ENCODE peak calls at places on chromosomes 4 and X, in eight cellular contexts. G, A, Q, Y, N, B, H and L are unnamed samples.

GRCh38 chr4:123977623-123978022 is 581.0 kb downstream of the SPRY1 start:
- DNase-seq in A (no peak), B (peak), Q (no peak), N (no peak), Y (no peak), G (no peak), H (no peak), L (no peak)

GRCh38 chr4:173475751-173476150 is 54.3 kb downstream of the HAND2 start:
- DNase-seq in Q (no peak), Y (no peak), G (no peak), N (no peak), A (no peak), H (no peak), B (no peak), L (no peak)

GRCh38 chrX:136065044-136065671 is 79.9 kb downstream of the SLC9A6 start:
- DNase-seq in N (no peak), Y (no peak), H (peak), A (no peak), B (peak), Q (no peak), G (no peak), L (no peak)

GRCh38 chr4:3879681-3880594 is 113.8 kb downstream of the ADRA2C start:
- DNase-seq in H (peak), G (no peak), Y (peak), B (no peak), Q (no peak), A (peak), N (no peak), L (no peak)

GRCh38 chr4:340011-340410 is 2.4 kb downstream of the ZNF141 start:
- DNase-seq in Q (no peak), Y (no peak), H (no peak), A (no peak), B (no peak), N (no peak), G (no peak), L (no peak)

GRCh38 chr4:152110780-152111179 is 350.0 kb upstream of the GATB start:
- DNase-seq in B (no peak), H (no peak), Q (no peak), N (no peak), Y (no peak), G (no peak), A (no peak), L (no peak)

GRCh38 chr4:832108-832507 is 6.2 kb upstream of the CPLX1 start:
- DNase-seq in B (no peak), H (no peak), G (no peak), Y (no peak), Q (no peak), N (no peak), A (peak), L (no peak)

GRCh38 chr4:126850286-126850685 is 782.5 kb upstream of the INTU start:
- DNase-seq in B (no peak), G (peak), H (no peak), N (no peak), Q (no peak), Y (no peak), A (no peak), L (no peak)

GRCh38 chrX:49673394-49673793 is 22.4 kb downstream of the PAGE1 start:
- DNase-seq in G (no peak), N (no peak), Q (no peak), Y (no peak), A (no peak), H (no peak), B (no peak), L (no peak)

GRCh38 chr4:26507286-26507685 is 17.0 kb upstream of the CCKAR start:
- DNase-seq in H (no peak), B (no peak), A (no peak), N (no peak), Y (no peak), Q (no peak), G (no peak), L (no peak)

GRCh38 chrX:138859421-138859820 is 147.9 kb upstream of the FGF13 start:
- DNase-seq in Q (no peak), Y (no peak), H (no peak), A (no peak), B (no peak), N (no peak), G (no peak), L (no peak)

GRCh38 chr4:88107406-88108107 is 50.9 kb downstream of the ABCG2 start:
- DNase-seq in A (no peak), N (no peak), B (peak), Y (no peak), G (peak), H (no peak), Q (peak), L (no peak)

GRCh38 chr4:174496631-174497442 is 25.5 kb downstream of the HPGD start:
- DNase-seq in Y (no peak), H (no peak), B (no peak), A (no peak), Q (peak), G (no peak), N (no peak), L (no peak)

GRCh38 chr4:112142152-112142551 is 3.1 kb upstream of the FAM241A start:
- DNase-seq in H (no peak), Y (no peak), G (no peak), B (no peak), Q (no peak), A (no peak), N (no peak), L (no peak)

GRCh38 chr4:112145326-112145819 is at the start of gene FAM241A:
- DNase-seq in Y (peak), G (no peak), H (peak), N (peak), A (peak), Q (peak), B (peak), L (peak)

GRCh38 chr4:112144546-112145325 is 518 bp upstream of the FAM241A start:
- DNase-seq in N (no peak), Y (no peak), A (peak), H (peak), B (no peak), G (peak), Q (no peak), L (no peak)

GRCh38 chr4:112147697-112148096 is 2.4 kb downstream of the FAM241A start:
- DNase-seq in Q (no peak), N (no peak), G (no peak), A (no peak), H (no peak), B (no peak), Y (no peak), L (peak)

DNA sequence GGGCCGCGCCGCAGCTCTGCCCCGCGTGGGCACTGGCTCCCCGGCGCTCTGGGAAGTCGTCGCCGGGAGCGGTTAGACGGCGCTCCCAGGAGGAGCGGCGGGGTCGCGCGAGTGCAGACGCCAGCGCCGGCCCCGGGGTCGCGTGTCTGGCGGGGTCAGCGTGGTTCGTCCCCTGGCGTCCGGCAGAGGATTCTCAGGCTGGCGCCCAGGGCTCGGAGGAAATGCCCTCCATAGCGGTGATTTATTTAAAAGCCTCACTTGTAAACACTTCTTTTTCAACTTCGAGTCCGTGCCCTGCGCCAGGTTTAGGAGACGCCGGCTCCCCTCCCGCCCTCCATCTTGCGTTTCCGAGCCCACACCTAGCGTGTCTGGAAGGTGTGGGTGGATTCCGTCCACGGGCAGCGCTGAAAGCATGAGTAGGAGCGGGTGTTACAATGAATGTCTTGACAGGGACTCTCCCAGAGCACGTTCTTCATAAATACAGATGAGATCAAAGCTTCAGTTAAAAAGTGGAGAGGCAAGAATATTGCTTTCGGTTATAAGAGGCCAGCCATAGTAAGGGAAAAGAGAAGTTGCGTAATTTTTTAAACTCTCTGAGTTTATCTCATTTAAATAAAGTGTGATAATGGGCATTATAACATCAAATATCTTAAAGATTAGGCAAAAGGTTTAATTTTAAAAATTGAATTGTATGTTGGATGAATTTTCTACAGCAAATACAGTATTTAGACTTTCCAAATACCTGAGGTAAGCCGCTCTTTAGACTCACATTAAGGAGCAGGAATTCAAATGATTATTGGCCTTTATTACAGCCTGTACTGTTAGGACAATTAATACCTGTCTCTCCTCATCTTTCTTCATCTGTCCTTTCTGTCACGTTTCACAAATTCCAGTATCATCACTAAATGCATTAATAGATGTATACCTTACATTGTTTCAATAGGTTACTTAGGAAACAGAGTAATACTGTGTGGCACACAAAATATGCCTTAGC is 863 bp downstream of the FAM241A start:
- DNase-seq in A (peak), G (no peak), Q (peak), Y (no peak), H (no peak), B (no peak), N (peak), L (no peak)
- TF ChIP-seq CTCF in A (no peak), G (no peak), Q (no peak), Y (no peak), H (no peak), B (peak), N (peak), L (no peak)

GRCh38 chr4:133151681-133152329 is 2.7 kb downstream of the PCDH10 start:
- DNase-seq in Y (peak), H (peak), A (no peak), Q (no peak), N (no peak), B (no peak), G (no peak), L (no peak)
- TF ChIP-seq POLR2AphosphoS5 in Y (no peak), H (no peak), A (no peak), Q (no peak), N (no peak), B (no peak), G (no peak), L (no peak)

GRCh38 chrX:141278306-141278705 is 36.0 kb upstream of the SPANXC start:
- DNase-seq in A (no peak), B (peak), Y (no peak), N (no peak), H (no peak), G (no peak), Q (no peak), L (peak)
- TF ChIP-seq CTCF in A (no peak), B (peak), Y (no peak), N (peak), H (peak), G (peak), Q (no peak), L (peak)

GRCh38 chr4:20520901-20521300 is 179.4 kb upstream of the PACRGL start:
- DNase-seq in G (no peak), B (no peak), Q (no peak), H (no peak), N (no peak), Y (no peak), A (no peak), L (no peak)
- TF ChIP-seq POLR2AphosphoS5 in G (no peak), B (no peak), Q (no peak), H (no peak), N (no peak), Y (no peak), A (no peak), L (no peak)

DNA sequence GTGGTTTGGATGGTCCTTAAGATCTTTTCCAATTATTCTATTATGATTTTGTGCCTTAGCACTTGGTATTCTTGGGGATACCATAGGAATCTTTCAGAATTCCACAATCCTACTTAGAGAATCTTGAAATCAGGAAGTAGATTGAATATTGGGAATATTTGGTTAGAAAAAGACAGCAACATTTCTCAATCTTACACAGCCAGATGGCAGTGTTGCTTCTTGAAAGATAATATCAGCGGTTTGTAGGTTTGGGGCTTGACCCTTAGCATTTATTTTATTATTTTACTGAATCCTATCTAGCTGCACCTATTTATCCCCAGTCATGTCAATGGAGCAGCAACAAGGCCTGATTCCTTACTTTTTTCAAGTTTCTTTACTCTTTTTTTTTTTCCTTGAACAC is 28.6 kb downstream of the MAGEB1 start:
- DNase-seq in H (no peak), B (no peak), Q (no peak), A (no peak), N (no peak), G (no peak), Y (no peak), L (no peak)
- TF ChIP-seq CTCF in H (no peak), B (peak), Q (no peak), A (no peak), N (peak), G (peak), Y (no peak), L (no peak)